ENCODE peak calls at places on chromosomes 12 and 14, in ten cellular contexts. Y is fibroblast of lung; G is naive thymus-derived CD4-positive, alpha-beta T cell; B is cardiac muscle cell; O is left lung; A is IMR-90; K is mucosa of descending colon; Q is tibial artery; P is heart right ventricle; D is HCT116. V is an unnamed sample. For H3K4me1, the result is how much of the 10 kb centered on the place peaks cover.

GRCh38 chr14:69312608-69313007 is 52.6 kb downstream of the GALNT16 start:
- DNase-seq in Y (no peak), G (no peak), B (no peak), O (no peak), A (no peak), K (no peak), Q (peak), P (no peak), D (no peak), V (no peak)

GRCh38 chr12:106292339-106292738 is 10.2 kb upstream of the TCP11L2 start:
- DNase-seq in Y (no peak), G (no peak), B (no peak), O (no peak), A (no peak), K (no peak), Q (no peak), P (no peak), D (no peak), V (no peak)

GRCh38 chr12:53198470-53199110 is 8.5 kb downstream of the ITGB7 start:
- DNase-seq in Y (no peak), G (peak), B (no peak), O (no peak), A (no peak), K (no peak), Q (no peak), P (no peak), D (no peak), V (no peak)

GRCh38 chr12:32454075-32454474 is 54.7 kb downstream of the FGD4 start:
- DNase-seq in Y (peak), G (no peak), B (peak), O (no peak), A (peak), K (no peak), Q (no peak), P (no peak), D (peak), V (no peak)

GRCh38 chr12:30296486-30296885 is 399.2 kb downstream of the IPO8 start:
- DNase-seq in Y (no peak), G (no peak), B (no peak), O (no peak), A (no peak), K (no peak), Q (no peak), P (no peak), D (no peak), V (no peak)

GRCh38 chr12:55931780-55932545 is 1.0 kb downstream of the DGKA start:
- DNase-seq in Y (peak), G (no peak), B (peak), O (peak), A (peak), K (peak), Q (peak), P (peak), D (no peak), V (peak)

GRCh38 chr14:22898302-22898894 is 15.4 kb downstream of the REM2 start:
- DNase-seq in Y (peak), G (no peak), B (peak), O (no peak), A (peak), K (no peak), Q (peak), P (no peak), D (no peak), V (no peak)

GRCh38 chr12:78421011-78421410 is 443.6 kb upstream of the SYT1 start:
- DNase-seq in Y (peak), G (no peak), B (no peak), O (no peak), A (peak), K (no peak), Q (no peak), P (no peak), D (no peak), V (no peak)

GRCh38 chr14:32669416-32669815 is 269.3 kb upstream of the NPAS3 start:
- DNase-seq in Y (peak), G (no peak), B (no peak), O (no peak), A (no peak), K (no peak), Q (no peak), P (no peak), D (no peak), V (no peak)

GRCh38 chr12:101592448-101592847 is 2.3 kb upstream of the MYBPC1 start:
- DNase-seq in Y (no peak), G (no peak), B (no peak), O (no peak), A (no peak), K (no peak), Q (no peak), P (no peak), D (no peak), V (no peak)

GRCh38 chr12:124919646-124920352 is 5.3 kb upstream of the UBC start:
- DNase-seq in Y (peak), G (no peak), B (no peak), O (no peak), A (peak), K (no peak), Q (no peak), P (no peak), D (no peak), V (no peak)

GRCh38 chr12:53324113-53324778 is 2.8 kb upstream of the AAAS start:
- DNase-seq in Y (no peak), G (peak), B (no peak), O (no peak), A (no peak), K (peak), Q (no peak), P (no peak), D (no peak), V (peak)

GRCh38 chr14:69632154-69632553 is 20.8 kb downstream of the SUSD6 start:
- DNase-seq in Y (no peak), G (no peak), B (no peak), O (no peak), A (no peak), K (no peak), Q (no peak), P (no peak), D (no peak), V (no peak)

GRCh38 chr14:79544671-79545070 is 666.6 kb downstream of the DIO2 start:
- DNase-seq in Y (peak), G (no peak), B (peak), O (no peak), A (peak), K (no peak), Q (no peak), P (no peak), D (no peak), V (no peak)

GRCh38 chr12:93725531-93725930 is 48.4 kb downstream of the CRADD start:
- DNase-seq in Y (no peak), G (no peak), B (no peak), O (no peak), A (no peak), K (no peak), Q (no peak), P (no peak), D (no peak), V (no peak)

GRCh38 chr12:93720559-93720958 is 43.4 kb downstream of the CRADD start:
- DNase-seq in Y (no peak), G (no peak), B (no peak), O (no peak), A (no peak), K (no peak), Q (no peak), P (no peak), D (no peak), V (no peak)

GRCh38 chr12:93723568-93723930 is 46.4 kb downstream of the CRADD start:
- DNase-seq in Y (no peak), G (no peak), B (no peak), O (no peak), A (no peak), K (no peak), Q (no peak), P (no peak), D (no peak), V (no peak)

GRCh38 chr12:93722179-93722578 is 45.0 kb downstream of the CRADD start:
- DNase-seq in Y (no peak), G (no peak), B (no peak), O (no peak), A (no peak), K (no peak), Q (no peak), P (no peak), D (no peak), V (no peak)

DNA sequence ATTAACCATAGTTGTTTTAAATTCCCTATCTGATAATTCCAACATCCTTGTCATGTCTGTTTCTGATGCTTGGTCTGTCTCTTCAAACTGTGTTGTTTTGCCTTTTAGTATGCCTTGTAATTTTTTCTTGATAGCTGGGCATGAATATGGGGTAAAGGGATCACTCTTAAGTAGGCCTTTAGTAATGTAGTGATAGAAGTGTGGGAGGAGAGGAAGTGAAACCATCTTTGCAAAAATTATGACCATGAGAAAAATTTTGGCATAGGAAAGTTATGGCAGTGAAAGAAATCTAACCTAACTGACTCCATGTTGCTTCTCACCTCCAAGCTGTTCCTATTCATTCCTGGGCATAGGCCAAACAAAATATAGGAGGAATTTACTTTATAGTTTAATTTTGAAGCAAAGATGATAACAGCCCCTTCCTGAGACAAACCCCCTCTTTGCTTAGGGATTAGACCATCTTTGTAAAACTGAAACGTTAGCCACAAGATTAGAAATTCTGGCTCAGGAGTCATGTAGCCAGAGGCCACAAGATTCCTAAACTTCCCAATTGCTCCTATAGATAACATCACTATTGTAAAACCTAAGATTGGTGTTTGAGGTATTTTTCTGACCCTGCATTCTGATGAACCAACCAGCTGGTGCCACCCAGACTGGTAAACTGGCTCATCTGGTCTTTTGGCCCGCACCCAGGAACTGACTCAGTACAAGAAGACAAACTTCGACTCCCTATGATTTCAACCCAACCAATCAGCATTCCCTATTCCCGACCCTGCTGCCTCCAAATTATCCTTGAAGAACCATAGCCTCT is 45.8 kb downstream of the CRADD start:
- DNase-seq in Y (peak), G (no peak), B (no peak), O (no peak), A (no peak), K (no peak), Q (no peak), P (no peak), D (no peak), V (no peak)
- H3K4me1 ChIP-seq in Y (under half), G (under half), B (under half), O (under half), A (under half), K (under half), Q (under half), P (under half), D (under half), V (under half)

GRCh38 chr14:99751539-99752485 is 41.4 kb upstream of the EML1 start:
- DNase-seq in Y (peak), G (no peak), B (no peak), O (no peak), A (peak), K (no peak), Q (no peak), P (no peak), D (no peak), V (peak)

GRCh38 chr14:99752486-99753121 is 40.6 kb upstream of the EML1 start:
- DNase-seq in Y (peak), G (no peak), B (peak), O (no peak), A (peak), K (no peak), Q (no peak), P (no peak), D (no peak), V (peak)

GRCh38 chr14:99755068-99755405 is 38.2 kb upstream of the EML1 start:
- DNase-seq in Y (no peak), G (no peak), B (no peak), O (no peak), A (no peak), K (no peak), Q (peak), P (no peak), D (no peak), V (no peak)

GRCh38 chr14:99754141-99755067 is 38.8 kb upstream of the EML1 start:
- DNase-seq in Y (peak), G (no peak), B (no peak), O (no peak), A (no peak), K (no peak), Q (peak), P (no peak), D (no peak), V (peak)

DNA sequence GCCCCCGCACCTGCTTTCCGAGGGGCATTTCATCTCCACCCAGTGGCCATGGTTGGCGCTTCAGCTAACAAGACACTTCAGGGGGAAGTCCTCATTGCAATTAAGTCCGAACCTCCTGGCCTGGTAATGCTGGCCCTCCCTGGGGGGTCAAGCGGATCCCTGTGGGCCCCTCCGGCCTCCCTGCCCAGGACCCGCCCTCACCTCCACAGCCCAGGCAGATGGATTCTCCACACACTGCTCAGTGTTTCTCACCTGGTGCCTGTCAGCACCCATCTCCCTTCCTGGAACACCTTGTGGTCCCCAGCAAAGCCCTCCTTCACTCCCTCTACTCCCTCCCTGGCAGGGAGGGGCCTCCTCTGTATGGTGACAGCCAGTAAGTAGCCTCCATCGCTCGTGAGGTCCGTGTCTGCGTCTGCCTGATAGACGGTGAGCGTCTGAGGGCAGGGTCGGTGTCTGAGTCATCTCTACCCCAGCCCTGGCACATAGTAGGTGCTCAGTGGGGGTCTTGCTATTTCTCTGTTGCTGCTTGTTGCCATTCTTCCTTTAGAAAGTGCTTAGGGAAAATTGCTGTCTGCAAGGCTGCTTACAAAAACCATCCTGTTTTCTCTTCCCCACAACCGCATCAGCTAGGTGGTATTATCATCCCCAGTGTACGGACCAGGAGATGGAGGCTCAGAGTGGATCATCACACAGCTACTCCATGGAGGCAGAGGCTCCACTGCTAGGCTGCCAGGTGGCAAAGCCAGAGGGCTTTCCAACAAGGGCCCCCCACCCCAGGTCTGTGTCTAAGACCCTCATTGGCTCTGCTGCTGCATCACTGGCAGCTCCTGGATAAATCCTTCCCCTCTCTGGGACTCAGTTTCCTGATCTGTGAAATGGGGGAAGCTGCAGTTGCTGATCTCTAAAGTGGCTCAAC is 39.7 kb upstream of the EML1 start:
- DNase-seq in Y (no peak), G (no peak), B (no peak), O (no peak), A (no peak), K (no peak), Q (no peak), P (no peak), D (no peak), V (no peak)
- H3K4me3 ChIP-seq in Y (no peak), G (no peak), B (no peak), O (no peak), A (no peak), K (no peak), Q (no peak), P (no peak), D (no peak), V (no peak)

DNA sequence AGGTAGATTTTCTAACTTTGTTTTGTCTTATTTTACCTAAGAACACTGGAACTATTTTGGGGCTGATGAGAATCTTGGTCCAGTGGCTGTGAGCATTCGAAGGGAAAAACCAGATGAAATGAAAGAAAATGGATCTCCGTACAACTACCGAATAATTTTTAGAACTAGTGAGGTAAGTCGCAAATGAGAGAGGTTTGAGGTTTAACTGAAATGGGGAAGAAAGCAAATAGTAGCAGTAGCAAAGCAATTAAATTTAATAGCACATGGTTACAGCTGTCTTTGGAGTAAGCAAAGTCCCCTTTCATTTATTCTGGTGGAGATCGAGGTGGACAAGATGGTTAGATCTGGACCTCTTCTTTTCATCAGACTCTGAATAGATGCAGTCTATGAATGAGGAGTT is 313.5 kb upstream of the RGS6 start:
- DNase-seq in Y (no peak), G (no peak), B (no peak), O (no peak), A (no peak), K (no peak), Q (no peak), P (no peak), D (no peak), V (no peak)
- H3K4me1 ChIP-seq in Y (under half), G (under half), B (under half), O (under half), A (under half), K (under half), Q (under half), P (under half), D (under half), V (under half)

GRCh38 chr14:102232348-102232625 is 72.7 kb downstream of the MOK start:
- DNase-seq in Y (no peak), G (no peak), B (no peak), O (no peak), A (no peak), K (no peak), Q (no peak), P (no peak), D (no peak), V (no peak)

GRCh38 chr14:102236026-102236425 is 68.9 kb downstream of the MOK start:
- DNase-seq in Y (no peak), G (no peak), B (no peak), O (no peak), A (no peak), K (no peak), Q (no peak), P (no peak), D (no peak), V (no peak)

GRCh38 chr14:102235275-102235897 is 69.6 kb downstream of the MOK start:
- DNase-seq in Y (peak), G (peak), B (peak), O (peak), A (peak), K (peak), Q (peak), P (peak), D (peak), V (peak)

GRCh38 chr14:102233081-102233480 is 71.9 kb downstream of the MOK start:
- DNase-seq in Y (no peak), G (no peak), B (no peak), O (no peak), A (no peak), K (no peak), Q (no peak), P (no peak), D (no peak), V (no peak)

GRCh38 chr14:102234331-102235264 is 70.4 kb downstream of the MOK start:
- DNase-seq in Y (peak), G (no peak), B (peak), O (no peak), A (no peak), K (no peak), Q (no peak), P (no peak), D (no peak), V (no peak)
- H3K4me3 ChIP-seq in Y (no peak), G (no peak), B (no peak), O (peak), A (no peak), K (no peak), Q (peak), P (peak), D (no peak), V (peak)

GRCh38 chr14:83255727-83256090 is 1722.1 kb upstream of the SEL1L start:
- DNase-seq in Y (no peak), G (no peak), B (no peak), O (no peak), A (no peak), K (no peak), Q (no peak), P (no peak), D (no peak), V (no peak)

GRCh38 chr14:83260751-83261150 is 1727.1 kb upstream of the SEL1L start:
- DNase-seq in Y (no peak), G (no peak), B (no peak), O (no peak), A (peak), K (no peak), Q (no peak), P (no peak), D (no peak), V (no peak)

GRCh38 chr14:83253870-83254269 is 1720.2 kb upstream of the SEL1L start:
- DNase-seq in Y (no peak), G (no peak), B (no peak), O (no peak), A (no peak), K (no peak), Q (no peak), P (no peak), D (no peak), V (no peak)

GRCh38 chr14:83255015-83255726 is 1721.5 kb upstream of the SEL1L start:
- DNase-seq in Y (no peak), G (no peak), B (no peak), O (no peak), A (peak), K (no peak), Q (no peak), P (no peak), D (no peak), V (no peak)

GRCh38 chr14:83257466-83258439 is 1724.1 kb upstream of the SEL1L start:
- DNase-seq in Y (no peak), G (no peak), B (no peak), O (no peak), A (no peak), K (no peak), Q (no peak), P (no peak), D (no peak), V (no peak)
- H3K4me1 ChIP-seq in Y (under half), G (under half), B (under half), O (under half), A (under half), K (under half), Q (under half), P (under half), D (under half), V (under half)

DNA sequence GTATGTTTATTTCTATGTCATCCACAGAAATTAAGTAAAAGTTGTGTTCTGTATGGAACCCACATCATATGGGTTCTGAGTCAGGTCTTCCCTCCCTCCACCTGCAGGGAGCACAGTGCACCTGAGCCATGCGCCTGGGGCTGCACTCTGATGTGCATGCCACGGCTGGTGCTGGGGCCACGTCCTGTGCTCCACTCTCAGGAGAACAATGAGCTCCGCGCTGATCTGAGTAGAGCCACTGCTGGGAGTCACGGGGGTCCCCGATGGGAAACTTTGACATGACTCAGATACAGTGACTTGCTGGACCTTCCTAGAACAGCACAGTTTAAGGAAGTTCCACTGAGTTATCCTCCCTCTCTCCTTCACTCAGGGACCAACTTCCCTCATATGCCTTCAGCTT is 683.4 kb downstream of the TMEM121 start:
- DNase-seq in Y (no peak), G (peak), B (no peak), O (no peak), A (no peak), K (no peak), Q (no peak), P (no peak), D (no peak), V (no peak)
- H3K4me3 ChIP-seq in Y (no peak), G (no peak), B (no peak), O (no peak), A (no peak), K (no peak), Q (no peak), P (no peak), D (no peak), V (no peak)